ENCODE peak calls at places on chromosome 3, in six cellular contexts. A is stimulated activated CD4-positive, alpha-beta T cell treated with anti-CD3 and anti-CD28 coated beads, Interleukin-4, amount 100 ng/mL, for 24 hours; S is NCI-H1105; H is ovary; Z is hepatocyte; P is NCI-H1092. J is an unnamed sample.

GRCh38 chr3:43879166-43879565 is 188.4 kb downstream of the ABHD5 start:
- DNase-seq in A (no peak), S (no peak), H (no peak), Z (peak; percentile 77), P (no peak), J (no peak)

GRCh38 chr3:73188707-73189106 is 127.2 kb downstream of the EBLN2 start:
- DNase-seq in A (no peak), S (no peak), H (no peak), Z (no peak), P (no peak), J (no peak)

GRCh38 chr3:194251891-194252560 is 99.1 kb downstream of the CPN2 start:
- DNase-seq in A (no peak), S (no peak), H (no peak), Z (no peak), P (no peak), J (no peak)

GRCh38 chr3:8341853-8342252 is 159.8 kb upstream of the LMCD1 start:
- DNase-seq in A (no peak), S (no peak), H (no peak), Z (no peak), P (no peak), J (no peak)

GRCh38 chr3:107193114-107193513 is 184.1 kb upstream of the CCDC54 start:
- DNase-seq in A (no peak), S (no peak), H (no peak), Z (no peak), P (no peak), J (no peak)

GRCh38 chr3:152127058-152127457 is 141.7 kb upstream of the MBNL1 start:
- DNase-seq in A (peak; percentile 34), S (no peak), H (no peak), Z (no peak), P (no peak), J (no peak)

GRCh38 chr3:147930417-147930816 is 521.3 kb downstream of the ZIC1 start:
- DNase-seq in A (no peak), S (no peak), H (no peak), Z (no peak), P (no peak), J (no peak)

GRCh38 chr3:182682263-182683229 is 110.8 kb upstream of the ATP11B start:
- DNase-seq in A (peak; percentile 55), S (peak; percentile 60), H (peak; percentile 60), Z (peak; percentile 84), P (no peak), J (peak; percentile 26)

GRCh38 chr3:9912294-9912935 is 4.5 kb upstream of the IL17RC start:
- DNase-seq in A (peak; percentile 45), S (no peak), H (no peak), Z (no peak), P (no peak), J (no peak)

GRCh38 chr3:142706308-142707127 is 17.3 kb upstream of the TRPC1 start:
- DNase-seq in A (no peak), S (no peak), H (no peak), Z (no peak), P (no peak), J (no peak)

GRCh38 chr3:129723558-129724324 is 117.3 kb upstream of the PLXND1 start:
- DNase-seq in A (no peak), S (no peak), H (no peak), Z (peak; percentile 40), P (no peak), J (no peak)

GRCh38 chr3:96007650-96008195 is 806.7 kb upstream of the EPHA6 start:
- DNase-seq in A (no peak), S (no peak), H (no peak), Z (no peak), P (no peak), J (no peak)

GRCh38 chr3:134028486-134029255 is 1.1 kb downstream of the SLCO2A1 start:
- DNase-seq in A (no peak), S (no peak), H (no peak), Z (no peak), P (no peak), J (no peak)

GRCh38 chr3:138875096-138875753 is 40.5 kb upstream of the PIK3CB start:
- DNase-seq in A (no peak), S (no peak), H (no peak), Z (no peak), P (no peak), J (no peak)

GRCh38 chr3:139044366-139045210 is at the start of gene PRR23C:
- DNase-seq in A (no peak), S (no peak), H (no peak), Z (no peak), P (no peak), J (no peak)

GRCh38 chr3:99943931-99944761 is 126.5 kb downstream of the CMSS1 start:
- DNase-seq in A (no peak), S (no peak), H (no peak), Z (no peak), P (no peak), J (no peak)

GRCh38 chr3:47669026-47669749 is 90.5 kb upstream of the CSPG5 start:
- DNase-seq in A (no peak), S (no peak), H (no peak), Z (no peak), P (no peak), J (no peak)

GRCh38 chr3:62559831-62560445 is 186.6 kb upstream of the FEZF2 start:
- DNase-seq in A (no peak), S (no peak), H (no peak), Z (peak; percentile 39), P (no peak), J (peak; percentile 50)

GRCh38 chr3:194082596-194083220 is 53.2 kb upstream of the HES1 start:
- DNase-seq in A (no peak), S (no peak), H (no peak), Z (no peak), P (no peak), J (no peak)

GRCh38 chr3:156811092-156811862 is 14.9 kb upstream of the LEKR1 start:
- DNase-seq in A (no peak), S (no peak), H (no peak), Z (no peak), P (no peak), J (no peak)

GRCh38 chr3:120587326-120587840 is 8.8 kb upstream of the NDUFB4 start:
- DNase-seq in A (no peak), S (no peak), H (no peak), Z (no peak), P (no peak), J (no peak)

GRCh38 chr3:53709256-53709655 is 137.0 kb downstream of the CHDH start:
- DNase-seq in A (no peak), S (no peak), H (no peak), Z (no peak), P (no peak), J (no peak)

GRCh38 chr3:39098473-39099000 is 8.9 kb downstream of the GORASP1 start:
- DNase-seq in A (no peak), S (no peak), H (no peak), Z (no peak), P (no peak), J (no peak)

GRCh38 chr3:3800685-3801509 is 1.7 kb downstream of the LRRN1 start:
- DNase-seq in A (no peak), S (no peak), H (peak; percentile 56), Z (peak; percentile 45), P (no peak), J (no peak)

GRCh38 chr3:10263549-10264363 is 15.5 kb downstream of the TATDN2 start:
- DNase-seq in A (peak; percentile 76), S (no peak), H (peak; percentile 75), Z (peak; percentile 76), P (no peak), J (peak; percentile 50)

GRCh38 chr3:83938491-83938890 is 1020.3 kb upstream of the CADM2 start:
- DNase-seq in A (no peak), S (no peak), H (no peak), Z (no peak), P (no peak), J (no peak)

GRCh38 chr3:42128526-42128925 is 37.4 kb downstream of the TRAK1 start:
- DNase-seq in A (no peak), S (no peak), H (no peak), Z (no peak), P (no peak), J (no peak)

GRCh38 chr3:184238246-184238818 is 8.9 kb downstream of the VWA5B2 start:
- DNase-seq in A (no peak), S (no peak), H (no peak), Z (no peak), P (no peak), J (no peak)

GRCh38 chr3:12393894-12394293 is 90.4 kb upstream of the TSEN2 start:
- DNase-seq in A (no peak), S (no peak), H (no peak), Z (peak; percentile 11), P (no peak), J (no peak)

GRCh38 chr3:156211583-156211982 is 91.2 kb downstream of the KCNAB1 start:
- DNase-seq in A (no peak), S (no peak), H (no peak), Z (no peak), P (no peak), J (peak; percentile 13)

GRCh38 chr3:43138488-43139231 is 32.8 kb upstream of the POMGNT2 start:
- DNase-seq in A (no peak), S (no peak), H (no peak), Z (no peak), P (no peak), J (no peak)

GRCh38 chr3:184748219-184749135 is 36.6 kb upstream of the MAGEF1 start:
- DNase-seq in A (no peak), S (no peak), H (peak; percentile 1), Z (peak; percentile 70), P (no peak), J (no peak)